ENCODE peak calls at places on chromosome 19, in nine cellular contexts. R, P, B, E, F, T, I, K and O are unnamed samples.
A peak's percentile ranks its signal among the peaks of the same experiment; 100 is the strongest.

GRCh38 chr19:11418518-11419506 is at the start of gene RGL3:
- DNase-seq in F (no peak), P (peak; percentile 93), R (no peak), I (no peak), K (peak; percentile 56), E (no peak), B (peak; percentile 82), T (no peak), O (no peak)

GRCh38 chr19:782195-783043 is 14.8 kb upstream of the PTBP1 start:
- DNase-seq in F (peak; percentile 47), B (no peak), T (no peak), P (peak; percentile 68), K (no peak), I (peak; percentile 71), R (no peak), E (no peak), O (no peak)

GRCh38 chr19:9498183-9498902 is at the start of gene ZNF560:
- DNase-seq in I (no peak), E (no peak), P (peak; percentile 59), R (no peak), K (no peak), B (no peak), F (no peak), T (no peak), O (no peak)

GRCh38 chr19:16365300-16365996 is 40.8 kb downstream of the KLF2 start:
- DNase-seq in B (peak; percentile 81), T (no peak), P (no peak), F (no peak), K (no peak), I (no peak), R (no peak), E (no peak), O (no peak)

GRCh38 chr19:16637535-16637934 is 9.5 kb upstream of the MED26 start:
- DNase-seq in F (no peak), B (no peak), I (no peak), T (no peak), K (no peak), P (no peak), E (no peak), R (no peak), O (no peak)

GRCh38 chr19:44512326-44513298 is 12.3 kb upstream of the ZNF180 start:
- DNase-seq in K (no peak), T (no peak), E (peak; percentile 16), F (peak; percentile 71), I (no peak), P (peak; percentile 82), R (no peak), B (no peak), O (no peak)

GRCh38 chr19:41351339-41352245 is 2.1 kb downstream of the TGFB1 start:
- DNase-seq in K (peak; percentile 78), E (peak; percentile 87), T (peak; percentile 73), B (peak; percentile 97), P (peak; percentile 47), F (peak; percentile 89), I (no peak), R (peak; percentile 61), O (peak; percentile 92)

GRCh38 chr19:871446-872265 is 12.2 kb downstream of the CFD start:
- DNase-seq in B (peak; percentile 84), R (peak; percentile 67), I (no peak), T (no peak), E (no peak), F (no peak), K (no peak), P (peak; percentile 62), O (no peak)

GRCh38 chr19:35377656-35378055 is 6.8 kb downstream of the GPR42 start:
- DNase-seq in B (no peak), I (no peak), P (no peak), R (no peak), E (no peak), K (no peak), T (no peak), F (no peak), O (no peak)

GRCh38 chr19:2427323-2428026 is at the start of gene TIMM13:
- DNase-seq in T (peak; percentile 96), B (peak; percentile 98), R (peak; percentile 97), F (peak; percentile 78), E (peak; percentile 95), K (peak; percentile 96), P (peak; percentile 97), I (peak; percentile 99), O (peak; percentile 98)

GRCh38 chr19:31459430-31459829 is 110.2 kb upstream of the TSHZ3 start:
- DNase-seq in B (no peak), R (no peak), T (no peak), E (no peak), K (no peak), P (no peak), F (no peak), I (no peak), O (no peak)

GRCh38 chr19:51754770-51755169 is 3.1 kb upstream of the FPR1 start:
- DNase-seq in P (no peak), I (no peak), F (no peak), R (no peak), T (no peak), E (no peak), K (no peak), B (no peak), O (no peak)

GRCh38 chr19:30092721-30093569 is 150.9 kb downstream of the URI1 start:
- DNase-seq in I (no peak), B (peak; percentile 51), E (no peak), P (no peak), T (no peak), K (no peak), F (no peak), R (no peak), O (no peak)

GRCh38 chr19:12374026-12374425 is 8.5 kb upstream of the ZNF442 start:
- DNase-seq in K (no peak), R (no peak), P (no peak), T (no peak), E (no peak), B (no peak), F (no peak), I (no peak), O (no peak)

GRCh38 chr19:29528946-29529645 is 3.3 kb downstream of the VSTM2B start:
- DNase-seq in P (peak; percentile 33), K (no peak), E (no peak), I (no peak), T (no peak), R (no peak), B (peak; percentile 40), F (peak; percentile 54), O (no peak)

GRCh38 chr19:30376272-30376671 is 4.1 kb downstream of the ZNF536 start:
- DNase-seq in T (no peak), R (no peak), B (no peak), P (peak; percentile 38), E (no peak), I (no peak), K (no peak), F (no peak), O (no peak)

GRCh38 chr19:16654621-16655020 is 5.3 kb downstream of the SMIM7 start:
- DNase-seq in F (no peak), P (no peak), K (no peak), B (no peak), E (no peak), R (no peak), I (no peak), T (no peak), O (no peak)

GRCh38 chr19:49127674-49128544 is 8.6 kb downstream of the PPFIA3 start:
- DNase-seq in K (peak; percentile 97), E (peak; percentile 93), R (peak; percentile 97), T (peak; percentile 93), F (peak; percentile 99), B (peak; percentile 97), P (peak; percentile 98), I (peak; percentile 97), O (peak; percentile 92)
- TF ChIP-seq CTCF in K (peak; percentile 26), E (no peak), R (no peak), T (no peak), F (peak; percentile 13), B (no peak), P (no peak), I (peak; percentile 58), O (no peak)

GRCh38 chr19:18896421-18896841 is 473 bp upstream of the CERS1 start:
- DNase-seq in B (peak; percentile 61), T (no peak), E (no peak), K (peak; percentile 20), F (peak; percentile 35), R (no peak), P (peak; percentile 25), I (no peak), O (no peak)
- TF ChIP-seq CTCF in B (no peak), T (no peak), E (no peak), K (no peak), F (no peak), R (no peak), P (no peak), I (no peak), O (no peak)

DNA sequence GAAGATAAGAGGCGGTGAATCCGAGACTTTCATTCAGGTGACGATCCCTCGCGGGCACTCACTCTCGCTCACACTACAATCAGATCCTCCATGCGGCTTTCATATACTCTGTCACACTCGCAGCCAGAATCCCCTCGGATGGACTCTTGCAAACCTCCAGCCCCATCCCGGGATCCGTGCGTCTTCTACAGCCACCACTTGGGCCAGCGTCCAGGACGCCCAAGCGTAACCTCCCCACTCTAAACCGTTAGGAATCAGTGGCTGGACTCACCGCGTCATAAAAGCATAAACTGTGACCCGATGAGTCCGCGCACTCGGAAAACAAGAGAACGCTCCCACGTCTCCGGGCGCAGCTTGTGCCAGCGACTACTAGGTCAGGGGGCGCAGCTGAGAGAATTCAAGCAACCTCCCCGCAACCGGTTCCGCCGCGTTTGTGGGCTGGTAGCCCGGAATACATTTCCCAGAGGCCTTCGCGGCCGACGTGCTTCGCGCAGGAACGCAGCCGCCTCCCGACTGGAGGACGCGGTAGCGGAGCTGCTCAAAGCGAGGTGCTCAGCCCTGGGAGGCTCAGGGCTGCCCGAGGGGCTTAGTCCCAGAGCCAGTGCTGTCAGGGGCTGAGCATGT is 27.6 kb downstream of the ZNF607 start:
- DNase-seq in T (peak; percentile 57), P (peak; percentile 72), E (peak; percentile 75), R (peak; percentile 87), K (peak; percentile 89), F (no peak), B (peak; percentile 95), I (peak; percentile 88), O (peak; percentile 66)
- TF ChIP-seq CTCF in T (no peak), P (no peak), E (no peak), R (no peak), K (peak; percentile 32), F (no peak), B (no peak), I (peak; percentile 24), O (no peak)

DNA sequence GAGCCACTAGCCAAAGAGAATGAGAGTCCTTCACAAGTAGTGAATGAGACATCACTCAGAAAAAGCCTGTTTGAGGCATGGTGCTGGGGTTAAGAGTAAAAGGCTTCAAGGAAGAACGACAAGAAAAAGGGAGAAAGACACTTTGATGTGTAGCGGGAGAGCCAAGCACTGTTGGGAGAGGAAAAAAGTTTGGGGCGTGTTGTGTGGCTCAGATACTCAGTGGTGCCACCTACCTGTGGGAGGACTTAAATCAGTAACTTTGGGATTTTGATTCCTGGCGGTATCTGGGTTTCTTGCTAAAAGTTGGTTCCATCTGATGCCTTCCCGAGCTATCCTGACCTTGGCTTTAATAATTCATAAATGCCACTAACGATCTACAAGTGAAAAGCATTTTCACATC is 12.3 kb downstream of the ELSPBP1 start:
- DNase-seq in E (no peak), F (peak; percentile 51), P (peak; percentile 32), R (no peak), B (no peak), K (no peak), I (no peak), T (no peak), O (no peak)
- TF ChIP-seq CTCF in E (no peak), F (peak; percentile 19), P (peak; percentile 38), R (no peak), B (no peak), K (no peak), I (peak; percentile 52), T (no peak), O (no peak)